ENCODE peak calls at places on chromosome 15, in five cellular contexts. P, J, Q, U and L are unnamed samples.

GRCh38 chr15:49472338-49472737 is 49.3 kb downstream of the FGF7 start:
- DNase-seq in U (no peak), P (no peak), J (no peak), Q (no peak), L (no peak)

GRCh38 chr15:51775967-51776816 is 24.8 kb downstream of the TMOD2 start:
- DNase-seq in P (peak; percentile 60), J (peak; percentile 47), U (peak; percentile 58), Q (peak; percentile 49), L (peak; percentile 62)

GRCh38 chr15:83659011-83659811 is 5.3 kb downstream of the ADAMTSL3 start:
- DNase-seq in J (no peak), Q (no peak), U (no peak), P (no peak), L (no peak)

GRCh38 chr15:39668457-39668856 is 87.6 kb downstream of the THBS1 start:
- DNase-seq in Q (no peak), J (no peak), P (no peak), U (no peak), L (no peak)

GRCh38 chr15:31733424-31733823 is 296.9 kb upstream of the CHRNA7 start:
- DNase-seq in J (no peak), Q (no peak), U (no peak), P (no peak), L (no peak)

GRCh38 chr15:34154725-34155204 is 52.9 kb downstream of the PGBD4 start:
- DNase-seq in P (no peak), J (peak; percentile 3), U (no peak), Q (no peak), L (peak; percentile 17)

GRCh38 chr15:73601449-73602425 is 31.5 kb downstream of the NPTN start:
- DNase-seq in U (no peak), J (peak; percentile 37), P (no peak), Q (no peak), L (no peak)

GRCh38 chr15:77904901-77905300 is 172.6 kb downstream of the TBC1D2B start:
- DNase-seq in J (no peak), P (no peak), Q (no peak), U (no peak), L (no peak)

GRCh38 chr15:96324192-96324895 is 6.2 kb upstream of the NR2F2 start:
- DNase-seq in Q (no peak), P (no peak), J (peak; percentile 28), U (peak; percentile 10), L (no peak)

GRCh38 chr15:90595760-90596155 is 66.0 kb downstream of the CRTC3 start:
- DNase-seq in Q (no peak), P (no peak), U (no peak), J (no peak), L (no peak)
- TF ChIP-seq CTCF in Q (no peak), P (no peak), U (no peak), J (no peak), L (no peak)

GRCh38 chr15:90046846-90047481 is 45.8 kb downstream of the ZNF710 start:
- DNase-seq in P (no peak), J (no peak), Q (no peak), U (peak; percentile 34), L (no peak)
- TF ChIP-seq CTCF in P (no peak), J (no peak), Q (no peak), U (no peak), L (no peak)

GRCh38 chr15:55789066-55789660 is 46.2 kb upstream of the PRTG start:
- DNase-seq in U (peak; percentile 26), Q (peak; percentile 36), P (no peak), J (no peak), L (peak; percentile 71)
- TF ChIP-seq CTCF in U (peak; percentile 53), Q (peak; percentile 74), P (peak; percentile 35), J (peak; percentile 75), L (peak; percentile 75)

DNA sequence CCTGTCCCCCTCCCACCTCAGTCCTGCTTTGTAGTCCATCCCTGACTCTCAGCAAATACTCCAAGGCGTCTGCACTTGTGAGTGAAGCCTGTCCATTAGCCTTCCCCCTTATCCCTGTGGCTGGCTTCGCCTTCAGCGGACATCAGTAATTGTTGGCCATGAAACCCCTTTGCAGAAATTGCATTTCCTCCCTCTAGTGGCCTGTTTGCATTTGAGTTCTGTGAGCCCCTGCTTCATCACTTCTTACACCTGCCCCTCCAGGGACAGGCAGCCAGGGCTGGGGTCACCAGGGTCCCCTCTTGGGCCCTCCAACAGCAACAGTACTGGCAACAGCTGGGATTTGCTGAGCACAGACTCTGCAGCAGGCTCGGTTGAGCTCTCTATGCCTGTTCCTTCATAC is 9.0 kb upstream of the LRRK1 start:
- DNase-seq in J (no peak), Q (no peak), U (no peak), P (no peak), L (no peak)
- TF ChIP-seq CTCF in J (peak; percentile 56), Q (peak; percentile 19), U (no peak), P (peak; percentile 31), L (no peak)

DNA sequence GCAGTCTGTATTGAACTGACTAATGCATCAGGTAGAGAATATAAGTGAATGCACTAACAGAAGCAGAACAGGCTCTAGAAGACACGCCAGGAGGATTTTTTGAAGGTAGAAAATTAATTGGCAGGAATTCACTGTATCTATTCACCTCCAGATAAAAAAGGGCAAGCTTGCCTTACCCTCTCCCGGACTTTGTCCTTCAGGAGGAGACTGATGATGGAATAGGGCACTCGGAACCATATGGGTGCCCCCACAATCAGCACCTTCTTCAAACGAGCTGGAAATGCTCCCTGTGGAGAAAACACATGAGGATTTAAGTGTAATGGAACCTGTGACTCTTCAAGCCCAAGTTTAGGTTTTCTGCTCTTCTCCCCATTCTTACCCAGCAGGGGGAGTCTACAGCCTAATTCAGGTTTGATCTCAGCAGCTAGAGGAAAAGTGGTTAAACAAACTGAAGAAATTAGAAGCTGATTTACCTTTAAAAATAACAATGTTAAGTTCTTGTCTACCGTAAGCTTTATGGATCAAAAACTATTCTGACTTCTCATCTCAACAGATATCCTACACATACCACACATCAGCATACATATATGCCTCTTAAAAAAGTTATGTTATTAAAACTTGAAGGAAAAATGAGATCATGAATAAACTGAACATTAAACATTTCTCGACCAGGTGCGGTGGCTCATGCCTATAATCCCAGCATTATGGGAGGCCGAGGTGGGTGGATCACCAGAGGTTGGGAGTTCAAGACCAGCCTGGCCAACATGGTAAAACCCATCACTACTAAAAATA is 57.4 kb upstream of the SIN3A start:
- DNase-seq in P (no peak), Q (no peak), J (peak; percentile 29), U (peak; percentile 52), L (peak; percentile 23)
- TF ChIP-seq CTCF in P (peak; percentile 29), Q (peak; percentile 56), J (peak; percentile 75), U (no peak), L (peak; percentile 57)

DNA sequence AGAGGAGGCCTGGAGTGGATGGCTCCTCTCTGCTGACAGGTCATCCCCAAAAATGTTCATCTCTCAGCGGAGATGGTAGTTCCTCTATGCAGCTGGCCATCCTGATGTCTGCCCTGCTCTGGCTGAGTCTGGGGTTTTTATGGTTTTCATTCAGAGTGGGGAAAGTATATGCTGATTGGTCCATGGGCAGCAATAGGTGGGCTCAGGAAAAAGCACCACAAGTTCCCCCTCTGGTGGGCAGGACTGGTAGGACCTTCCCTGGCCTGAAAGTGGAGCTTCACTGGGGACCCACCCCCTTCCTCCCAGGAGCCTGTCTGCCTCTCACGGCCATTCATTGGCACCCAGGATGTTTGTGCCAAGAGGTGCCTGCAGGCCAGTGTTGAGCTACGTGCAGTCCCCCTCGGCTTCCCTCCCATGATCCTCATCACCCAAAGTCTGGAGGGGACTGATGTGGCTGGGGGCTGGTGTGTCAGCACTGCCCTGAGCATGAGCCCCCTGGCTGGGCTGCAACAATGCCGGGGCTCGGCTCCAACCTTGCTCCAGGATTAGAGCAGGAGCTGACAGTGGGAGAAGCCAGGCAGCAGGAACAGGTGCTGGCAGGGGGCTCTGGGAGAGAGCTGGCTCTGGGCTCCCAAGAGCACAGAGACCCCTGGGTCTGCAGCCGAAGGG is 13.1 kb upstream of the BLOC1S6 start:
- DNase-seq in P (peak; percentile 84), J (no peak), Q (peak; percentile 10), U (no peak), L (peak; percentile 55)
- TF ChIP-seq CTCF in P (peak; percentile 68), J (peak; percentile 63), Q (peak; percentile 32), U (no peak), L (no peak)